ENCODE peak calls at places on chromosomes 7 and 10, in eight cellular contexts. V, T, B, G, A, I, Y and U are unnamed samples.

GRCh38 chr7:135512135-135512887 is 2.4 kb upstream of the CNOT4 start:
- DNase-seq in I (peak; percentile 74), G (no peak), B (peak; percentile 11), A (peak; percentile 82), V (peak; percentile 30), Y (peak; percentile 78), T (peak; percentile 49), U (peak; percentile 62)

GRCh38 chr7:7237201-7237977 is 55.0 kb downstream of the C1GALT1 start:
- DNase-seq in I (no peak), G (no peak), Y (no peak), A (no peak), T (no peak), B (no peak), V (no peak), U (no peak)

GRCh38 chr7:28586736-28587135 is 174.4 kb downstream of the CREB5 start:
- DNase-seq in V (no peak), Y (no peak), G (no peak), T (no peak), B (no peak), I (no peak), A (peak; percentile 36), U (no peak)

GRCh38 chr10:76983624-76984023 is 654.0 kb downstream of the KCNMA1 start:
- DNase-seq in G (no peak), A (no peak), B (no peak), Y (no peak), I (no peak), V (no peak), T (no peak), U (no peak)

GRCh38 chr7:142556745-142557144 is 192.5 kb upstream of the PRSS1 start:
- DNase-seq in Y (peak; percentile 97), T (peak; percentile 99), G (peak; percentile 79), V (no peak), B (no peak), A (peak; percentile 98), I (peak; percentile 96), U (no peak)

GRCh38 chr7:55081854-55082603 is 63.2 kb downstream of the EGFR start:
- DNase-seq in T (no peak), B (no peak), V (no peak), I (no peak), A (no peak), G (no peak), Y (no peak), U (no peak)

GRCh38 chr10:50310560-50311174 is 59.4 kb upstream of the ASAH2 start:
- DNase-seq in I (peak; percentile 15), V (no peak), T (peak; percentile 32), B (no peak), G (no peak), Y (peak; percentile 27), A (peak; percentile 43), U (no peak)

GRCh38 chr10:119651514-119652327 is 541 bp downstream of the BAG3 start:
- DNase-seq in I (no peak), B (peak; percentile 31), G (no peak), V (no peak), Y (no peak), T (no peak), A (no peak), U (no peak)

GRCh38 chr7:70072220-70072619 is 473.9 kb downstream of the AUTS2 start:
- DNase-seq in V (no peak), A (no peak), Y (no peak), B (no peak), T (no peak), G (peak; percentile 20), I (peak; percentile 51), U (no peak)

GRCh38 chr10:9222917-9223316 is 1168.4 kb downstream of the GATA3 start:
- DNase-seq in V (no peak), A (peak; percentile 21), B (no peak), T (peak; percentile 59), G (no peak), I (no peak), Y (peak; percentile 29), U (no peak)

GRCh38 chr7:12596225-12596790 is 25.8 kb downstream of the SCIN start:
- DNase-seq in T (no peak), A (peak; percentile 62), B (no peak), Y (peak; percentile 85), G (no peak), I (no peak), V (no peak), U (no peak)

GRCh38 chr10:52314007-52314821 is at the start of gene DKK1:
- DNase-seq in T (peak; percentile 90), I (peak; percentile 85), G (no peak), B (peak; percentile 56), A (peak; percentile 89), V (peak; percentile 48), Y (peak; percentile 75), U (peak; percentile 20)

GRCh38 chr10:114879541-114880158 is 58.1 kb downstream of the FHIP2A start:
- DNase-seq in B (peak; percentile 31), I (peak; percentile 42), A (peak; percentile 20), G (no peak), Y (peak; percentile 27), V (no peak), T (peak; percentile 41), U (peak; percentile 33)

GRCh38 chr7:101112233-101112632 is 14.7 kb upstream of the SERPINE1 start:
- DNase-seq in I (peak; percentile 98), Y (peak; percentile 63), T (peak; percentile 86), G (no peak), V (no peak), A (no peak), B (no peak), U (no peak)

GRCh38 chr7:75727881-75728592 is 10.7 kb downstream of the HIP1 start:
- DNase-seq in G (no peak), B (no peak), V (no peak), I (peak; percentile 62), Y (peak; percentile 66), T (peak; percentile 31), A (peak; percentile 78), U (no peak)

GRCh38 chr7:141541375-141541774 is 9.8 kb upstream of the AGK start:
- DNase-seq in I (no peak), V (no peak), B (no peak), G (no peak), Y (no peak), A (no peak), T (no peak), U (no peak)

GRCh38 chr10:79336276-79336675 is 11.0 kb upstream of the PPIF start:
- DNase-seq in T (no peak), Y (no peak), A (no peak), V (no peak), G (no peak), I (no peak), B (no peak), U (no peak)

GRCh38 chr7:152911904-152912303 is 152.4 kb downstream of the ACTR3B start:
- DNase-seq in A (no peak), B (no peak), Y (no peak), T (no peak), G (no peak), V (no peak), I (no peak), U (no peak)

GRCh38 chr7:142636751-142637150 is 112.5 kb upstream of the PRSS1 start:
- DNase-seq in Y (no peak), T (no peak), G (no peak), I (no peak), V (no peak), B (no peak), A (no peak), U (no peak)

GRCh38 chr7:93877742-93878141 is 12.8 kb downstream of the TFPI2 start:
- DNase-seq in Y (no peak), V (no peak), G (no peak), B (no peak), T (no peak), I (no peak), A (no peak), U (no peak)

GRCh38 chr7:66699998-66700397 is 40.5 kb upstream of the RABGEF1 start:
- DNase-seq in T (no peak), A (no peak), Y (no peak), B (no peak), I (peak; percentile 72), V (no peak), G (no peak), U (no peak)

GRCh38 chr7:79719216-79719615 is 265.7 kb upstream of the MAGI2 start:
- DNase-seq in T (no peak), Y (no peak), V (no peak), A (no peak), G (no peak), B (no peak), I (no peak), U (no peak)

GRCh38 chr10:3785251-3785848 is 341 bp upstream of the KLF6 start:
- DNase-seq in V (peak; percentile 98), I (peak; percentile 99), G (peak; percentile 98), Y (peak; percentile 99), B (peak; percentile 98), T (peak; percentile 97), A (peak; percentile 96), U (peak; percentile 99)

GRCh38 chr7:157470017-157470322 is 133.2 kb downstream of the DNAJB6 start:
- DNase-seq in B (no peak), Y (no peak), A (no peak), G (no peak), I (no peak), V (no peak), T (no peak), U (no peak)

GRCh38 chr10:6536102-6536501 is 44.0 kb downstream of the PRKCQ start:
- DNase-seq in I (no peak), T (no peak), Y (no peak), G (no peak), V (no peak), B (no peak), A (no peak), U (no peak)